ENCODE peak calls at places on chromosomes 13 and 19, in ten cellular contexts. One of them, this sample, is unnamed.

GRCh38 chr19:3606690-3607289 is at the start of gene TBXA2R:
- DNase-seq in HCT116: peak
- DNase-seq in stomach: peak
- DNase-seq in transverse colon: peak
- DNase-seq in dorsolateral prefrontal cortex: no peak
- DNase-seq in uterus: peak
- DNase-seq in CD8-positive, alpha-beta memory T cell: peak
- DNase-seq in PC-9: peak
- DNase-seq in hepatocyte: peak
- DNase-seq in kidney epithelial cell: no peak
- DNase-seq in this sample: no peak

GRCh38 chr13:87147076-87147475 is 524.1 kb upstream of the SLITRK5 start:
- DNase-seq in HCT116: no peak
- DNase-seq in stomach: no peak
- DNase-seq in transverse colon: no peak
- DNase-seq in dorsolateral prefrontal cortex: no peak
- DNase-seq in uterus: no peak
- DNase-seq in CD8-positive, alpha-beta memory T cell: no peak
- DNase-seq in PC-9: no peak
- DNase-seq in hepatocyte: no peak
- DNase-seq in kidney epithelial cell: no peak
- DNase-seq in this sample: peak

GRCh38 chr19:10390652-10391286 is 10.4 kb upstream of the TYK2 start:
- DNase-seq in HCT116: peak
- DNase-seq in stomach: peak
- DNase-seq in transverse colon: peak
- DNase-seq in dorsolateral prefrontal cortex: no peak
- DNase-seq in uterus: peak
- DNase-seq in CD8-positive, alpha-beta memory T cell: peak
- DNase-seq in PC-9: peak
- DNase-seq in hepatocyte: peak
- DNase-seq in kidney epithelial cell: no peak
- DNase-seq in this sample: no peak

GRCh38 chr13:113064534-113065405 is 40.8 kb upstream of the F7 start:
- DNase-seq in HCT116: peak
- DNase-seq in stomach: no peak
- DNase-seq in transverse colon: no peak
- DNase-seq in dorsolateral prefrontal cortex: peak
- DNase-seq in uterus: no peak
- DNase-seq in CD8-positive, alpha-beta memory T cell: no peak
- DNase-seq in PC-9: peak
- DNase-seq in hepatocyte: no peak
- DNase-seq in kidney epithelial cell: peak
- DNase-seq in this sample: no peak

GRCh38 chr13:81686877-81687276 is 1346.0 kb upstream of the SPRY2 start:
- DNase-seq in HCT116: no peak
- DNase-seq in stomach: no peak
- DNase-seq in transverse colon: no peak
- DNase-seq in dorsolateral prefrontal cortex: no peak
- DNase-seq in uterus: no peak
- DNase-seq in CD8-positive, alpha-beta memory T cell: no peak
- DNase-seq in PC-9: no peak
- DNase-seq in hepatocyte: no peak
- DNase-seq in kidney epithelial cell: no peak
- DNase-seq in this sample: no peak

GRCh38 chr13:102643656-102644055 is 46.9 kb downstream of the TPP2 start:
- DNase-seq in HCT116: no peak
- DNase-seq in stomach: no peak
- DNase-seq in transverse colon: no peak
- DNase-seq in dorsolateral prefrontal cortex: no peak
- DNase-seq in uterus: no peak
- DNase-seq in CD8-positive, alpha-beta memory T cell: no peak
- DNase-seq in PC-9: no peak
- DNase-seq in hepatocyte: no peak
- DNase-seq in kidney epithelial cell: no peak
- DNase-seq in this sample: no peak

GRCh38 chr13:90485441-90485840 is 862.0 kb upstream of the MIR17HG start:
- DNase-seq in HCT116: no peak
- DNase-seq in stomach: no peak
- DNase-seq in transverse colon: no peak
- DNase-seq in dorsolateral prefrontal cortex: no peak
- DNase-seq in uterus: no peak
- DNase-seq in CD8-positive, alpha-beta memory T cell: no peak
- DNase-seq in PC-9: no peak
- DNase-seq in hepatocyte: no peak
- DNase-seq in kidney epithelial cell: peak
- DNase-seq in this sample: peak

GRCh38 chr19:7883796-7884570 is 4.3 kb upstream of the LRRC8E start:
- DNase-seq in HCT116: no peak
- DNase-seq in stomach: no peak
- DNase-seq in transverse colon: no peak
- DNase-seq in dorsolateral prefrontal cortex: no peak
- DNase-seq in uterus: no peak
- DNase-seq in CD8-positive, alpha-beta memory T cell: no peak
- DNase-seq in PC-9: no peak
- DNase-seq in hepatocyte: no peak
- DNase-seq in kidney epithelial cell: no peak
- DNase-seq in this sample: no peak

DNA sequence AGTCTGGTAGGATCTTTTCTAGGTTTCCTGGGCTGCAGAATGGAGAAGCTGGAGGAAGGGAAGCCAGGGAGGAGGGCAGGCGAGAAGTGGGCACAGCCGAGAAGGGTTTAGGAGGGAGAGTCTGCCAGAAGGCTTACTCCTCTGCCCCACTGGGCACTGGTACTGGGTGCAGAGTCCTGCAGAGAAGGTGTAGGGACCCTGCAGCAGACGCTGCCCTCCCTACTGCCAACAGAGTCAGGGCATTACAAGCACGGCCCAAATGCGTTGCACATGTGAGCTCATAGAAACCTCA is 726 bp upstream of the PEPD start:
- DNase-seq in HCT116: no peak
- DNase-seq in stomach: no peak
- DNase-seq in transverse colon: no peak
- DNase-seq in dorsolateral prefrontal cortex: no peak
- DNase-seq in uterus: no peak
- DNase-seq in CD8-positive, alpha-beta memory T cell: no peak
- DNase-seq in PC-9: no peak
- DNase-seq in hepatocyte: no peak
- DNase-seq in kidney epithelial cell: no peak
- DNase-seq in this sample: no peak
- H3K4me3 ChIP-seq in HCT116: peak
- H3K4me3 ChIP-seq in stomach: peak
- H3K4me3 ChIP-seq in transverse colon: no peak
- H3K4me3 ChIP-seq in dorsolateral prefrontal cortex: peak
- H3K4me3 ChIP-seq in uterus: peak
- H3K4me3 ChIP-seq in CD8-positive, alpha-beta memory T cell: peak
- H3K4me3 ChIP-seq in PC-9: peak
- H3K4me3 ChIP-seq in hepatocyte: peak
- H3K4me3 ChIP-seq in kidney epithelial cell: no peak
- H3K4me3 ChIP-seq in this sample: peak

GRCh38 chr19:40425450-40426287 is at the start of gene SERTAD1:
- DNase-seq in HCT116: peak
- DNase-seq in stomach: peak
- DNase-seq in transverse colon: peak
- DNase-seq in dorsolateral prefrontal cortex: peak
- DNase-seq in uterus: peak
- DNase-seq in CD8-positive, alpha-beta memory T cell: peak
- DNase-seq in PC-9: peak
- DNase-seq in hepatocyte: peak
- DNase-seq in kidney epithelial cell: peak
- DNase-seq in this sample: peak

GRCh38 chr19:40422428-40423226 is 3.2 kb downstream of the SERTAD1 start:
- DNase-seq in HCT116: no peak
- DNase-seq in stomach: no peak
- DNase-seq in transverse colon: no peak
- DNase-seq in dorsolateral prefrontal cortex: no peak
- DNase-seq in uterus: no peak
- DNase-seq in CD8-positive, alpha-beta memory T cell: no peak
- DNase-seq in PC-9: no peak
- DNase-seq in hepatocyte: no peak
- DNase-seq in kidney epithelial cell: no peak
- DNase-seq in this sample: no peak

GRCh38 chr19:40423227-40423566 is 2.6 kb downstream of the SERTAD1 start:
- DNase-seq in HCT116: no peak
- DNase-seq in stomach: no peak
- DNase-seq in transverse colon: no peak
- DNase-seq in dorsolateral prefrontal cortex: no peak
- DNase-seq in uterus: no peak
- DNase-seq in CD8-positive, alpha-beta memory T cell: no peak
- DNase-seq in PC-9: no peak
- DNase-seq in hepatocyte: no peak
- DNase-seq in kidney epithelial cell: no peak
- DNase-seq in this sample: no peak

GRCh38 chr19:40424637-40425449 is 949 bp downstream of the SERTAD1 start:
- DNase-seq in HCT116: no peak
- DNase-seq in stomach: no peak
- DNase-seq in transverse colon: no peak
- DNase-seq in dorsolateral prefrontal cortex: no peak
- DNase-seq in uterus: no peak
- DNase-seq in CD8-positive, alpha-beta memory T cell: no peak
- DNase-seq in PC-9: no peak
- DNase-seq in hepatocyte: no peak
- DNase-seq in kidney epithelial cell: no peak
- DNase-seq in this sample: no peak

GRCh38 chr19:40423938-40424337 is 1.9 kb downstream of the SERTAD1 start:
- DNase-seq in HCT116: no peak
- DNase-seq in stomach: no peak
- DNase-seq in transverse colon: no peak
- DNase-seq in dorsolateral prefrontal cortex: no peak
- DNase-seq in uterus: no peak
- DNase-seq in CD8-positive, alpha-beta memory T cell: no peak
- DNase-seq in PC-9: no peak
- DNase-seq in hepatocyte: no peak
- DNase-seq in kidney epithelial cell: no peak
- DNase-seq in this sample: no peak
- H3K4me3 ChIP-seq in HCT116: peak
- H3K4me3 ChIP-seq in stomach: peak
- H3K4me3 ChIP-seq in transverse colon: no peak
- H3K4me3 ChIP-seq in dorsolateral prefrontal cortex: peak
- H3K4me3 ChIP-seq in uterus: peak
- H3K4me3 ChIP-seq in CD8-positive, alpha-beta memory T cell: no peak
- H3K4me3 ChIP-seq in PC-9: no peak
- H3K4me3 ChIP-seq in hepatocyte: peak
- H3K4me3 ChIP-seq in kidney epithelial cell: peak
- H3K4me3 ChIP-seq in this sample: peak

GRCh38 chr19:50567052-50567841 is 988 bp downstream of the LRRC4B start:
- DNase-seq in HCT116: no peak
- DNase-seq in stomach: no peak
- DNase-seq in transverse colon: no peak
- DNase-seq in dorsolateral prefrontal cortex: no peak
- DNase-seq in uterus: no peak
- DNase-seq in CD8-positive, alpha-beta memory T cell: no peak
- DNase-seq in PC-9: no peak
- DNase-seq in hepatocyte: no peak
- DNase-seq in kidney epithelial cell: no peak
- DNase-seq in this sample: no peak

GRCh38 chr19:50565984-50566903 is 2.0 kb downstream of the LRRC4B start:
- DNase-seq in HCT116: no peak
- DNase-seq in stomach: no peak
- DNase-seq in transverse colon: no peak
- DNase-seq in dorsolateral prefrontal cortex: peak
- DNase-seq in uterus: no peak
- DNase-seq in CD8-positive, alpha-beta memory T cell: no peak
- DNase-seq in PC-9: no peak
- DNase-seq in hepatocyte: peak
- DNase-seq in kidney epithelial cell: no peak
- DNase-seq in this sample: no peak

GRCh38 chr19:50568321-50569022 is at the start of gene LRRC4B:
- DNase-seq in HCT116: no peak
- DNase-seq in stomach: no peak
- DNase-seq in transverse colon: no peak
- DNase-seq in dorsolateral prefrontal cortex: no peak
- DNase-seq in uterus: peak
- DNase-seq in CD8-positive, alpha-beta memory T cell: no peak
- DNase-seq in PC-9: no peak
- DNase-seq in hepatocyte: peak
- DNase-seq in kidney epithelial cell: no peak
- DNase-seq in this sample: no peak

GRCh38 chr19:50569023-50569697 is 925 bp upstream of the LRRC4B start:
- DNase-seq in HCT116: no peak
- DNase-seq in stomach: no peak
- DNase-seq in transverse colon: no peak
- DNase-seq in dorsolateral prefrontal cortex: no peak
- DNase-seq in uterus: no peak
- DNase-seq in CD8-positive, alpha-beta memory T cell: no peak
- DNase-seq in PC-9: no peak
- DNase-seq in hepatocyte: no peak
- DNase-seq in kidney epithelial cell: no peak
- DNase-seq in this sample: no peak

GRCh38 chr19:50567882-50568281 is 353 bp downstream of the LRRC4B start:
- DNase-seq in HCT116: no peak
- DNase-seq in stomach: no peak
- DNase-seq in transverse colon: no peak
- DNase-seq in dorsolateral prefrontal cortex: no peak
- DNase-seq in uterus: no peak
- DNase-seq in CD8-positive, alpha-beta memory T cell: no peak
- DNase-seq in PC-9: no peak
- DNase-seq in hepatocyte: no peak
- DNase-seq in kidney epithelial cell: no peak
- DNase-seq in this sample: no peak
- H3K4me3 ChIP-seq in HCT116: no peak
- H3K4me3 ChIP-seq in stomach: peak
- H3K4me3 ChIP-seq in transverse colon: no peak
- H3K4me3 ChIP-seq in dorsolateral prefrontal cortex: peak
- H3K4me3 ChIP-seq in uterus: peak
- H3K4me3 ChIP-seq in CD8-positive, alpha-beta memory T cell: no peak
- H3K4me3 ChIP-seq in PC-9: no peak
- H3K4me3 ChIP-seq in hepatocyte: peak
- H3K4me3 ChIP-seq in kidney epithelial cell: no peak
- H3K4me3 ChIP-seq in this sample: no peak

GRCh38 chr19:19461306-19461670 is 54.1 kb downstream of the TSSK6 start:
- DNase-seq in HCT116: no peak
- DNase-seq in stomach: no peak
- DNase-seq in transverse colon: no peak
- DNase-seq in dorsolateral prefrontal cortex: no peak
- DNase-seq in uterus: no peak
- DNase-seq in CD8-positive, alpha-beta memory T cell: no peak
- DNase-seq in PC-9: no peak
- DNase-seq in hepatocyte: no peak
- DNase-seq in kidney epithelial cell: no peak
- DNase-seq in this sample: no peak

GRCh38 chr19:19465436-19466070 is 49.8 kb downstream of the TSSK6 start:
- DNase-seq in HCT116: no peak
- DNase-seq in stomach: no peak
- DNase-seq in transverse colon: no peak
- DNase-seq in dorsolateral prefrontal cortex: no peak
- DNase-seq in uterus: no peak
- DNase-seq in CD8-positive, alpha-beta memory T cell: no peak
- DNase-seq in PC-9: no peak
- DNase-seq in hepatocyte: no peak
- DNase-seq in kidney epithelial cell: no peak
- DNase-seq in this sample: no peak

GRCh38 chr19:19464339-19465098 is 50.8 kb downstream of the TSSK6 start:
- DNase-seq in HCT116: no peak
- DNase-seq in stomach: peak
- DNase-seq in transverse colon: no peak
- DNase-seq in dorsolateral prefrontal cortex: no peak
- DNase-seq in uterus: no peak
- DNase-seq in CD8-positive, alpha-beta memory T cell: no peak
- DNase-seq in PC-9: no peak
- DNase-seq in hepatocyte: peak
- DNase-seq in kidney epithelial cell: peak
- DNase-seq in this sample: no peak

GRCh38 chr19:19461671-19462622 is 53.4 kb downstream of the TSSK6 start:
- DNase-seq in HCT116: no peak
- DNase-seq in stomach: peak
- DNase-seq in transverse colon: peak
- DNase-seq in dorsolateral prefrontal cortex: no peak
- DNase-seq in uterus: peak
- DNase-seq in CD8-positive, alpha-beta memory T cell: no peak
- DNase-seq in PC-9: no peak
- DNase-seq in hepatocyte: peak
- DNase-seq in kidney epithelial cell: no peak
- DNase-seq in this sample: no peak

DNA sequence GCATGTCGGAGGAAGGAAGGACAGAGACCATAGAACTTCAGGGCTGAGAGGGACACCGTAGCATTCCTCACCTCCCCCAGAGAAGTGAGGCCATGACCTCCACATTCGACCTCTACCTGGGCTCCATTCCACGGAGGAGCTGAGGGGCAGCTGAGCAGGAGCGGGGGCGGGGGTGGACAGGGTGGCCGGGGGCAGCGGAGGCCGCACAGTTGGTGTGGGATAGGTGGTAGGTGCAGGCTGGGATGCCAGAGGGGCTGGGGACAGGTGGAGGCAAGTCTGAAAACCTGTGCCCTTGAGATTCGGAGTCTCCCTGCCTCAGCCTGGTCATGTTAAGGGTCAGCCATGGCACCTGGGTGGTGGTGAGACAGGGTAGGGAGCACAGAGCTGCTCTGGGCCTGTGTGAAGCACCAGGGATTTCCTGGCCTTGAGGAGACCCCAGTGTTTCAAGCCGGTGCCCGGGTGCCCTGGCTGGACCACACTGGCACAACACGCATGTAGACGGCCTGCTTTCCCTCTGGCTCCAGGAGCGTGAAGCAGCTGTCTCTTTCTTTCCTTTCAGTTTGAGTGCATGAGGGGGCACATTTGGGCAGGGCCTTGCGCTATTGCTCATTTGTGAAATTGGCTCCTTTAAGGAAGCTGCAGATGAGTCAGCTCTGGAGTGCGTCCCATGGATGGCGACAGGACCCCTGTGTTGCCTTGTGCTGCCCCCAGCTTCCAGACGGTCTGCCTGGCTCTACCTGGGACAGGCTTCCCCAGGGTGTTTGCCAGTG is 51.8 kb downstream of the TSSK6 start:
- DNase-seq in HCT116: no peak
- DNase-seq in stomach: no peak
- DNase-seq in transverse colon: no peak
- DNase-seq in dorsolateral prefrontal cortex: no peak
- DNase-seq in uterus: peak
- DNase-seq in CD8-positive, alpha-beta memory T cell: no peak
- DNase-seq in PC-9: no peak
- DNase-seq in hepatocyte: no peak
- DNase-seq in kidney epithelial cell: no peak
- DNase-seq in this sample: no peak
- H3K4me3 ChIP-seq in HCT116: no peak
- H3K4me3 ChIP-seq in stomach: no peak
- H3K4me3 ChIP-seq in transverse colon: no peak
- H3K4me3 ChIP-seq in dorsolateral prefrontal cortex: no peak
- H3K4me3 ChIP-seq in uterus: no peak
- H3K4me3 ChIP-seq in CD8-positive, alpha-beta memory T cell: no peak
- H3K4me3 ChIP-seq in PC-9: no peak
- H3K4me3 ChIP-seq in hepatocyte: no peak
- H3K4me3 ChIP-seq in kidney epithelial cell: no peak
- H3K4me3 ChIP-seq in this sample: no peak

This sample was measured in BJ.